ENCODE peak calls at places on chromosome 5, in four cellular contexts. H is H9, F is IMR-90, R is H1. T is an unnamed sample.
A peak's percentile ranks its signal among the peaks of the same experiment; 100 is the strongest.

GRCh38 chr5:64206653-64207052 is 41.0 kb downstream of the RNF180 start:
- DNase-seq in H (peak; percentile 26), F (no peak), R (no peak), T (peak; percentile 23)

GRCh38 chr5:169538935-169539334 is 44.6 kb upstream of the SPDL1 start:
- DNase-seq in H (no peak), F (no peak), R (no peak), T (no peak)

GRCh38 chr5:39473156-39473779 is 48.5 kb upstream of the DAB2 start:
- DNase-seq in H (no peak), F (peak; percentile 90), R (no peak), T (no peak)

GRCh38 chr5:118687085-118687484 is 301.3 kb downstream of the DTWD2 start:
- DNase-seq in H (no peak), F (no peak), R (no peak), T (no peak)

GRCh38 chr5:89337-90286 is 2.4 kb upstream of the PLEKHG4B start:
- DNase-seq in H (no peak), F (no peak), R (no peak), T (peak; percentile 50)

GRCh38 chr5:58133631-58134296 is 326.1 kb downstream of the PLK2 start:
- DNase-seq in H (no peak), F (peak; percentile 79), R (no peak), T (no peak)

GRCh38 chr5:6717687-6718086 is 4.5 kb downstream of the TENT4A start:
- DNase-seq in H (no peak), F (no peak), R (no peak), T (no peak)

GRCh38 chr5:141513021-141513626 is 24.2 kb downstream of the PCDHGC5 start:
- DNase-seq in H (no peak), F (peak; percentile 59), R (peak; percentile 70), T (peak; percentile 61)

GRCh38 chr5:149094996-149095395 is 32.1 kb upstream of the SH3TC2 start:
- DNase-seq in H (no peak), F (no peak), R (no peak), T (no peak)

GRCh38 chr5:94316916-94317838 is 301.2 kb downstream of the KIAA0825 start:
- DNase-seq in H (no peak), F (peak; percentile 14), R (no peak), T (no peak)

GRCh38 chr5:156942064-156942463 is 21.0 kb downstream of the TIMD4 start:
- DNase-seq in H (no peak), F (no peak), R (no peak), T (no peak)

GRCh38 chr5:157464518-157465171 is 4.6 kb downstream of the NIPAL4 start:
- DNase-seq in H (no peak), F (peak; percentile 90), R (no peak), T (peak; percentile 91)

GRCh38 chr5:143594913-143595818 is 191.7 kb upstream of the NR3C1 start:
- DNase-seq in H (no peak), F (peak; percentile 27), R (no peak), T (no peak)

GRCh38 chr5:150508021-150508640 is at the start of gene NDST1:
- DNase-seq in H (no peak), F (no peak), R (no peak), T (no peak)
- H3K9ac ChIP-seq in H (no peak within 1 kb of the TSS), F (no peak within 1 kb of the TSS), R (no peak within 1 kb of the TSS), T (no peak within 1 kb of the TSS)

GRCh38 chr5:34007675-34008600 is at the start of gene AMACR:
- DNase-seq in H (peak; percentile 96), F (peak; percentile 88), R (peak; percentile 87), T (peak; percentile 93)
- H3K23ac ChIP-seq in H (no peak within 1 kb of the TSS), F (peak within 1 kb of the TSS; percentile 91), R (no peak within 1 kb of the TSS), T (no peak within 1 kb of the TSS)

GRCh38 chr5:130189961-130190360 is 285.7 kb downstream of the CHSY3 start:
- DNase-seq in H (no peak), F (no peak), R (no peak), T (no peak)
- H3K56ac ChIP-seq in H (no peak overlapping the region), F (no peak overlapping the region), R (no peak overlapping the region), T (no peak overlapping the region)

DNA sequence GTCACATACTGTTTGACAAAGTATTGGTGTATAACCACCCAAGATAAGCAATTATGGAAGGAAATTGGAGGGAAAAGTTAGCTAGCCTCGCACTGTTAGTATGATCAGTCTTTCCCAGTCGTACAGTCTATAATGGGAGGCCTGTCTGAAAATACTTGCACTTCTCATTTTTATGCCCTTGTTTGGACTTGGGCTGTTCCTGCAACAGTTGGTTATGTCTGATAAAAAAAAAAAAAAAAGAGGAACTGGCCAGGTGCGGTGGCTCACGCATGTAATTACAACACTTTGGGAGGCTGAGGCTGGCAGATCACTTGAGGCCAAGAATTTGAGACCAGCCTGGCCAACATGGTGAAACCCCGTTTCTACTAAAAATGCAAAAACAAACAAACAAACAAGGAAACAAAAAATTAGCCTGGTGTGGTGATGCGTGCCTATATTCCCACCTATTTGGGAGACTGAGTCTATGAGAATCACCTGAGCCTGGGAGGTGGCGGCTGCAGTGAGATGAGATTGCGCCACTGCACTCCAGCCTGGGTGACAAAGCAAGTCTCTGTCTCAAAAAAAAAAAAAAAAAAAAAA is 58.3 kb upstream of the ANKRD33B start:
- DNase-seq in H (no peak), F (no peak), R (no peak), T (no peak)
- H3K9ac ChIP-seq in H (no peak overlapping the region), F (no peak overlapping the region), R (no peak overlapping the region), T (no peak overlapping the region)

GRCh38 chr5:73451218-73452130 is 2.9 kb upstream of the FOXD1 start:
- DNase-seq in H (peak; percentile 66), F (peak; percentile 59), R (peak; percentile 89), T (peak; percentile 45)
- H3K23ac ChIP-seq in H (no peak overlapping the region), F (peak overlapping the region; percentile 7), R (no peak overlapping the region), T (peak overlapping the region; percentile 66)